ENCODE peak calls at places on chromosomes 2 and 18, in ten cellular contexts. Y, H, F, G, B, Q, L, S, N and D are unnamed samples.

GRCh38 chr2:21038403-21039073 is 5.3 kb downstream of the APOB start:
- DNase-seq in Y (no peak), H (no peak), F (no peak), G (no peak), B (no peak), Q (no peak), L (no peak), S (no peak), N (no peak), D (no peak)

GRCh38 chr2:42795871-42796301 is 3.5 kb upstream of the HAAO start:
- DNase-seq in Y (no peak), H (no peak), F (no peak), G (no peak), B (no peak), Q (no peak), L (no peak), S (no peak), N (no peak), D (peak; percentile 20)

GRCh38 chr2:211396815-211397214 is 840.4 kb downstream of the CPS1 start:
- DNase-seq in Y (no peak), H (no peak), F (no peak), G (no peak), B (no peak), Q (no peak), L (no peak), S (no peak), N (no peak), D (no peak)

GRCh38 chr2:121904656-121905055 is 149.2 kb downstream of the TSN start:
- DNase-seq in Y (no peak), H (no peak), F (no peak), G (no peak), B (no peak), Q (no peak), L (no peak), S (no peak), N (no peak), D (no peak)

GRCh38 chr2:72570401-72570800 is 255.4 kb downstream of the EXOC6B start:
- DNase-seq in Y (no peak), H (no peak), F (no peak), G (no peak), B (no peak), Q (no peak), L (no peak), S (no peak), N (no peak), D (no peak)

GRCh38 chr2:24568492-24568891 is 77.4 kb downstream of the NCOA1 start:
- DNase-seq in Y (no peak), H (no peak), F (no peak), G (no peak), B (no peak), Q (no peak), L (no peak), S (no peak), N (no peak), D (no peak)

GRCh38 chr2:242085941-242086621 is 216.6 kb downstream of the RTP5 start:
- DNase-seq in Y (no peak), H (no peak), F (no peak), G (no peak), B (no peak), Q (no peak), L (no peak), S (peak; percentile 35), N (no peak), D (no peak)

GRCh38 chr18:68500551-68500950 is 214.4 kb downstream of the TMX3 start:
- DNase-seq in Y (no peak), H (no peak), F (no peak), G (no peak), B (no peak), Q (no peak), L (no peak), S (no peak), N (no peak), D (no peak)

GRCh38 chr2:170554278-170554955 is 160.7 kb upstream of the SP5 start:
- DNase-seq in Y (no peak), H (no peak), F (no peak), G (peak; percentile 58), B (no peak), Q (no peak), L (no peak), S (no peak), N (peak; percentile 92), D (no peak)